ENCODE peak calls at places on chromosomes 3 and 15, in nine cellular contexts. G is uterus, L is spleen, J is sigmoid colon, F is right lobe of liver, V is heart left ventricle, X is HCT116, M is breast epithelium, T is stomach. D is an unnamed sample.

GRCh38 chr3:118488751-118489150 is 545.9 kb downstream of the IGSF11 start:
- DNase-seq in L (no peak), J (no peak), M (no peak), T (no peak), V (no peak), X (no peak), F (no peak), G (no peak), D (no peak)

GRCh38 chr3:194140520-194141414 is 4.8 kb downstream of the HES1 start:
- DNase-seq in L (peak; percentile 88), V (peak; percentile 80), X (no peak), M (no peak), J (peak; percentile 85), G (peak; percentile 73), F (peak; percentile 65), T (peak; percentile 48), D (peak; percentile 92)

GRCh38 chr3:114404590-114404989 is 110.8 kb downstream of the TIGIT start:
- DNase-seq in M (no peak), T (no peak), L (no peak), X (peak; percentile 75), G (no peak), J (no peak), F (no peak), V (no peak), D (peak; percentile 2)

GRCh38 chr3:190443257-190443656 is 6.4 kb downstream of the TMEM207 start:
- DNase-seq in G (no peak), F (no peak), T (no peak), J (no peak), X (no peak), M (no peak), V (no peak), L (no peak), D (peak; percentile 5)

GRCh38 chr3:159727506-159727905 is 261.1 kb upstream of the IL12A start:
- DNase-seq in L (no peak), F (no peak), G (no peak), X (no peak), J (no peak), V (no peak), T (no peak), M (no peak), D (no peak)

GRCh38 chr15:76206325-76206976 is 104.8 kb downstream of the ETFA start:
- DNase-seq in X (no peak), T (peak; percentile 96), J (peak; percentile 90), M (peak; percentile 80), G (peak; percentile 56), L (peak; percentile 88), F (peak; percentile 92), V (peak; percentile 86), D (no peak)

GRCh38 chr3:183498634-183499033 is 56.9 kb downstream of the KLHL6 start:
- DNase-seq in F (no peak), M (no peak), X (no peak), J (no peak), G (no peak), V (no peak), L (no peak), T (no peak), D (no peak)

GRCh38 chr3:16978234-16978920 is 93.6 kb downstream of the PLCL2 start:
- DNase-seq in L (no peak), T (no peak), M (no peak), V (no peak), F (no peak), G (no peak), J (no peak), X (no peak), D (no peak)

GRCh38 chr15:57505949-57506391 is 85.7 kb upstream of the MYZAP start:
- DNase-seq in J (no peak), T (peak; percentile 90), M (peak; percentile 72), V (peak; percentile 69), L (no peak), G (no peak), F (no peak), X (no peak), D (no peak)

GRCh38 chr15:31261266-31262142 is 65.1 kb upstream of the KLF13 start:
- DNase-seq in G (no peak), J (peak; percentile 66), M (no peak), T (peak; percentile 28), F (no peak), V (no peak), L (peak; percentile 70), X (no peak), D (no peak)

GRCh38 chr3:169362261-169362660 is 301.3 kb downstream of the MECOM start:
- DNase-seq in T (peak; percentile 66), F (no peak), M (no peak), X (no peak), G (no peak), V (no peak), L (no peak), J (no peak), D (no peak)

GRCh38 chr15:45868109-45868691 is 233.4 kb downstream of the SQOR start:
- DNase-seq in X (no peak), J (no peak), G (no peak), V (no peak), T (no peak), F (no peak), L (no peak), M (no peak), D (no peak)

GRCh38 chr15:54604963-54605362 is 591.8 kb downstream of the RSL24D1 start:
- DNase-seq in M (no peak), G (no peak), J (no peak), X (no peak), V (no peak), T (no peak), L (no peak), F (no peak), D (no peak)

GRCh38 chr3:115436767-115437301 is 186.5 kb upstream of the GAP43 start:
- DNase-seq in J (no peak), X (peak; percentile 24), V (no peak), M (no peak), G (no peak), F (no peak), T (no peak), L (no peak), D (peak; percentile 33)

GRCh38 chr3:43638594-43639447 is 17.0 kb upstream of the ANO10 start:
- DNase-seq in J (no peak), G (no peak), T (peak; percentile 31), X (peak; percentile 58), V (no peak), F (no peak), L (peak; percentile 78), M (no peak), D (peak; percentile 46)

GRCh38 chr15:92904832-92905640 is 4.9 kb downstream of the CHD2 start:
- DNase-seq in X (no peak), M (no peak), V (no peak), T (no peak), F (no peak), J (no peak), G (no peak), L (no peak), D (no peak)

GRCh38 chr3:142445816-142446254 is 2.0 kb downstream of the XRN1 start:
- DNase-seq in L (no peak), M (no peak), T (no peak), G (no peak), X (no peak), V (no peak), F (no peak), J (no peak), D (no peak)

DNA sequence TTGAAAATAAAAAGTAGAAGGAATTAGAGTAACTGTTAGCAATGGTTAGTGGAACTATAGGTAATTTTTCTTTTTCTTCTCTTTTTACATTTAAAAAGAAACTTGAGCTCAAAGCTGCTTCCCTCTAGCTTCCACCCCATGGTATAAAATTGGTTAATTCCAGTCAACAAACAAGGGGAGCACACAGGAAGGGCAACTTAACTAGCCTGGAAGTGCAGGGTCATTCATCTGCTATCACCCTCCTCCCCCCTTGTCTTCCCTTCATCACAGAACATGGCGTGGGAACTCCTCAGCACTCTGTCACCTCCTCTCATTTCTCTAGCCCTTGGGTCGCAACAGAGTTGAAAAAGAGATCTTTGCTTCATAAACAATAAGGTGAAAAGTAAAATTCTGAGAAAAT is 20.0 kb downstream of the MASP1 start:
- DNase-seq in V (no peak), F (no peak), X (no peak), T (no peak), M (no peak), J (no peak), G (no peak), L (no peak), D (no peak)
- TF ChIP-seq POLR2A in V (no peak), F (no peak), X (no peak), T (no peak), M (no peak), J (no peak), G (no peak), L (no peak), D (no peak)

DNA sequence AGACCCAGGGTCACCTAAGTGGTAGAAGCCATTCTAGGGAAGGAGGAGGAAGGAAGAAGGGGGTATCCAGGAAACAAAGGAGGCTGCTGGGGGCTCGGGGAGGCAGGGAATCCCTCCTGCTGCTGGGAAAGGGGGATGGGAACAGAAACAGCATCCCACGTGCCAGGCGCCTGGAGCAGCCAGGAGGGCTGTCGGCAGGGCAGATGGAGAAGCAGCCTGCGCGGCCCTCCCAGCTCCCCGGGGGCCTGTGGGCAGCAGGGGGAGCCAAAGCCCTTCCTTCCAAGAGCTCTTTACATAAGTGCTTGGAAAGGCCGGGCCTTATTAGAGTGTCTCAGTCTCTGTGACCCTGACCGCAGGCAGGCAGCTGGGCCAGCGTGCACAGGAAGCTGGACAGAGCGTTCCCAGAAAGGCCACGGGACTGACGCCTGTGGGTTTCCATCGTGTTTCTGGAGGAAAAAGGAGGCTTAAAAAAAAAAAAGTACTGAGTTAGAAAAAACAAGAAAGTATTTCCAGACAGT is 24.8 kb downstream of the LOXL1 start:
- DNase-seq in M (peak; percentile 90), X (no peak), F (peak; percentile 83), V (peak; percentile 95), T (peak; percentile 86), G (peak; percentile 92), J (peak; percentile 98), L (peak; percentile 93), D (no peak)
- TF ChIP-seq POLR2A in M (no peak), X (no peak), F (no peak), V (no peak), T (no peak), G (peak; percentile 23), J (no peak), L (no peak), D (peak; percentile 8)

GRCh38 chr3:187745201-187746058 is at the start of gene BCL6:
- DNase-seq in M (peak; percentile 95), T (peak; percentile 92), X (peak; percentile 98), V (peak; percentile 94), J (peak; percentile 98), L (peak; percentile 96), G (peak; percentile 92), F (peak; percentile 94), D (peak; percentile 76)
- TF ChIP-seq POLR2A in M (peak; percentile 99), T (no peak), X (peak; percentile 86), V (peak; percentile 84), J (peak; percentile 99), L (peak; percentile 89), G (peak; percentile 90), F (peak; percentile 97), D (peak; percentile 74)

DNA sequence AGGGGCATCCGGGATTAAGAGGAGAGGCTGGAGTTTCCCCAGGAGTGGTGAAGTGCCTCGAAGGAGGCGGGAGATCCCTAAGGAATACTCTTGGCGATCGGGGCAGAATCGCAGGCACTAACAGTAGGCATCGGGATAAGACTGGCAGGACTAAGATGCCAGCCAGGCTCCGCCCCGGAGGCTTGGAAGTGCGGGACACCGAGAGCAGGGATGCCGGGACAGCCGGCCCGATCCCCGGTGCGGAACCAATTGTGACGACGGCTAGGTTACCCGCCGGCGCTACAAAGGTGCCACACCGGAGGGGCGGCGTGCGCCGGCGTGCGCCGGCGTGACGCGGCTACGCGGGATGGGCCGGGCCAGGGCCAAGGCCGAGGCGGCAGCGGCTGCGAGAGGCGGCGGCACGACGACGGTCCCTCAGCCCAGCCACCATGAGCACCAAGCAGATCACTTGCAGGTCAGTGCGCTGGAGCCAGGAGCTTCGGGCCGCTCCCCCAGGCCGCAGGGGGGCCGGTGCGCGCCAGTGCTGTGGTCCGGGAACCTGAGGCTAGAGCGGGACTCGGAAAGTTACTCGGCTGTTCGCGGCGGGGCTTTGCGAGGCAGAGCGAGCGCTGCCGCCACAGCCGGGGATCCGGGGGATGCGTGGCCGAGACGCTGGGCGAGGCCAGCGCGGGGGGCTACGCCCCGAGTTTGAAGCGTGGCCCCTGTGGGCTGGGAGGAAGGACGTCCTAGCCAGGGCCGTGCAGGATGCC is at the start of gene MKRN2:
- DNase-seq in J (peak; percentile 93), M (peak; percentile 82), G (peak; percentile 87), X (peak; percentile 71), V (peak; percentile 88), T (peak; percentile 92), L (peak; percentile 98), F (peak; percentile 91), D (peak; percentile 80)
- TF ChIP-seq POLR2A in J (peak; percentile 92), M (peak; percentile 68), G (peak; percentile 99), X (peak; percentile 96), V (peak; percentile 87), T (no peak), L (peak; percentile 80), F (peak; percentile 97), D (peak; percentile 99)

D was measured in H54.